ENCODE peak calls at places on chromosomes 12 and 14, in five cellular contexts. J is heart left ventricle, E is trophoblast cell, L is HCT116, T is tibial artery. O is an unnamed sample. For H3K4me1, the result is how much of the 10 kb centered on the place peaks cover.

GRCh38 chr12:129873458-129873857 is 30.4 kb downstream of the TMEM132D start:
- DNase-seq in T (no peak), L (no peak), E (no peak), J (no peak), O (no peak)

GRCh38 chr12:12776261-12776660 is 9.2 kb upstream of the APOLD1 start:
- DNase-seq in T (no peak), L (no peak), E (no peak), J (no peak), O (peak)

GRCh38 chr12:95459310-95459709 is 14.6 kb upstream of the METAP2 start:
- DNase-seq in L (no peak), T (no peak), E (no peak), J (no peak), O (no peak)

GRCh38 chr14:31486764-31487163 is 1.1 kb downstream of the GPR33 start:
- DNase-seq in L (no peak), T (no peak), J (no peak), E (no peak), O (no peak)

GRCh38 chr12:18799561-18799960 is 61.6 kb downstream of the CAPZA3 start:
- DNase-seq in T (no peak), E (no peak), J (no peak), L (no peak), O (no peak)

GRCh38 chr12:76422878-76423438 is 74.7 kb upstream of the BBS10 start:
- DNase-seq in T (no peak), E (no peak), L (no peak), J (no peak), O (no peak)

GRCh38 chr12:67043771-67044170 is 225.4 kb upstream of the CAND1 start:
- DNase-seq in T (no peak), J (no peak), E (no peak), L (no peak), O (no peak)

GRCh38 chr14:93299831-93300230 is 33.0 kb downstream of the BTBD7 start:
- DNase-seq in L (no peak), E (peak), J (no peak), T (no peak), O (no peak)

GRCh38 chr12:92141585-92142244 is 3.9 kb downstream of the BTG1 start:
- DNase-seq in L (no peak), J (no peak), T (no peak), E (no peak), O (no peak)

GRCh38 chr12:70571705-70572269 is 65.4 kb downstream of the PTPRB start:
- DNase-seq in L (no peak), T (no peak), E (no peak), J (no peak), O (no peak)

GRCh38 chr14:50768693-50769092 is 62.3 kb downstream of the NIN start:
- DNase-seq in T (no peak), L (no peak), J (no peak), E (no peak), O (no peak)

GRCh38 chr12:70964867-70965469 is 44.4 kb upstream of the PTPRR start:
- DNase-seq in T (no peak), L (no peak), J (no peak), E (no peak), O (no peak)

GRCh38 chr12:93699271-93700141 is 22.3 kb downstream of the CRADD start:
- DNase-seq in J (no peak), L (no peak), T (no peak), E (no peak), O (no peak)

GRCh38 chr12:49507139-49507538 is 31.7 kb upstream of the KCNH3 start:
- DNase-seq in T (no peak), J (no peak), E (no peak), L (peak), O (no peak)

GRCh38 chr14:22551597-22551982 is 37.4 kb downstream of the DAD1 start:
- DNase-seq in L (no peak), T (no peak), J (no peak), E (no peak), O (no peak)

GRCh38 chr12:39412210-39412609 is 30.7 kb downstream of the KIF21A start:
- DNase-seq in T (no peak), E (no peak), L (no peak), J (no peak), O (no peak)

GRCh38 chr14:32201196-32201815 is 539 bp upstream of the RNU6-7 start:
- DNase-seq in J (peak), L (no peak), E (peak), T (peak), O (peak)

GRCh38 chr14:42192659-42193425 is 586.2 kb downstream of the LRFN5 start:
- DNase-seq in E (no peak), J (no peak), T (no peak), L (peak), O (peak)

GRCh38 chr14:94473666-94474410 is 2.2 kb downstream of the SERPINA9 start:
- DNase-seq in L (no peak), J (no peak), E (no peak), T (no peak), O (no peak)

GRCh38 chr14:52848626-52849025 is 57.2 kb upstream of the GNPNAT1 start:
- DNase-seq in E (no peak), T (no peak), L (no peak), J (no peak), O (no peak)

GRCh38 chr12:77225373-77225772 is 160.0 kb upstream of the E2F7 start:
- DNase-seq in T (no peak), E (no peak), J (no peak), L (no peak), O (no peak)

GRCh38 chr12:86634706-86635410 is 378.7 kb upstream of the MGAT4C start:
- DNase-seq in J (no peak), L (no peak), E (no peak), T (no peak), O (peak)

GRCh38 chr12:113580437-113580836 is 108.8 kb upstream of the LHX5 start:
- DNase-seq in L (no peak), J (no peak), E (no peak), T (no peak), O (no peak)

GRCh38 chr14:103428732-103429556 is 43.7 kb downstream of the MARK3 start:
- DNase-seq in E (no peak), J (no peak), L (no peak), T (no peak), O (no peak)

GRCh38 chr14:52248057-52248456 is 19.4 kb upstream of the PTGDR start:
- DNase-seq in L (no peak), E (no peak), T (no peak), J (no peak), O (no peak)

GRCh38 chr12:15278816-15279658 is 43.3 kb upstream of the PTPRO start:
- DNase-seq in L (no peak), E (no peak), T (peak), J (peak), O (no peak)

GRCh38 chr14:33720388-33720787 is 230.5 kb downstream of the EGLN3 start:
- DNase-seq in E (no peak), L (no peak), T (no peak), J (no peak), O (no peak)

GRCh38 chr14:76293221-76293620 is 82.7 kb upstream of the ESRRB start:
- DNase-seq in L (no peak), E (no peak), J (no peak), T (no peak), O (no peak)

DNA sequence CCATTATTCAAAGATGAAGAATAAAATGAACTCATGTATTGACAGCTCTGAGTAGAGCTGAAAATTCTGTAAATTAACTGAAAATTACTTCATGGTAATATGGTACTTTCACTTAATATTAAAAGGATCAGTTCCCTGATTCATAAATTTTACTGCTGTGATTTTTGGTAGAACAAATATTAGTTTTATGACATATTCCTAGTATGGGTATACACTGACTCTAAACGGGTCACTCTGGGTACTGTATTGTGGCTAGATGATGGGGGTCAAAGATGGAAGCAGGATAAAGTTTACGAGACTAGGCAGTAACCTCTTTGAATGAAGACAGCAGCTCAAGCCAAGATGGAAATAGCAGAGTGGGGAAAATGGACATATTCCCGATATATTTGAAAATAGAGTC is 135.5 kb downstream of the NUAK1 start:
- DNase-seq in T (no peak), L (no peak), J (no peak), E (no peak), O (no peak)
- H3K4me1 ChIP-seq in T (under half), L (under half), J (under half), E (under half), O (under half)

GRCh38 chr12:116153983-116154382 is 123.5 kb downstream of the MED13L start:
- DNase-seq in J (no peak), T (no peak), E (no peak), L (no peak), O (no peak)
- H3K4me1 ChIP-seq in J (under half), T (half or more), E (under half), L (under half), O (under half)

DNA sequence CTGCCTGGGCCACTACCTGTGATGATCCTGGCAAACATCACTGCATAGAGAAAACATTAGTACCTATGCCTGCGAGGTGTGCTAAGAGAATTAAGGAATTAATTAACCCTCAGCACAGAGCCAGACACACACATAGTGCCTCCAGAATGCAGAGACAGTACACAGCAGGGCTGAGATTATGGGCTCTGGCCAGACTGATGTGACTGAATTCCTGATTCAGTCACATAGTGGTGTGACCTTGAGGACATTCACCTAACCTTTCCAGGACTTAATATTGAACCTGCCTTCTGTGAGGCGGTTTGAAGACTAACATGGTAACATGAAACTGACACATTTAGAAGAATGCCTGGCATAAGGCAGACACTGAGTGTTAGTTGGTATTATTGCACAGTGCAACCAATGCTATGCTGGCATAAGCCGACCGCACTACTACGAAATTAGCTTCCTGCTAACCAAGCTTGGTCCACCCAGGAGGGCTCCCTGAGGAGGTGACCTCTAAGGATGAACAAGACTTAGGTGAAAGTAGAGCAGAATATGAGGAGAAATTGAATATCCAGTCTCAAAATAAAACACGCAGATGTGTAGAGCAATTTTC is 32.0 kb upstream of the SELPLG start:
- DNase-seq in L (no peak), T (no peak), J (no peak), E (no peak), O (no peak)
- H3K4me1 ChIP-seq in L (under half), T (half or more), J (half or more), E (under half), O (under half)

GRCh38 chr12:121805800-121806555 is 2.2 kb downstream of the SETD1B start:
- DNase-seq in E (no peak), J (no peak), L (no peak), T (no peak), O (no peak)

GRCh38 chr12:121807656-121808347 is 4.0 kb downstream of the SETD1B start:
- DNase-seq in L (no peak), E (no peak), J (no peak), T (no peak), O (no peak)

GRCh38 chr12:121805171-121805687 is 1.4 kb downstream of the SETD1B start:
- DNase-seq in T (no peak), L (no peak), J (no peak), E (no peak), O (no peak)

GRCh38 chr12:121808623-121809022 is 4.8 kb downstream of the SETD1B start:
- DNase-seq in T (no peak), L (no peak), E (no peak), J (no peak), O (no peak)

DNA sequence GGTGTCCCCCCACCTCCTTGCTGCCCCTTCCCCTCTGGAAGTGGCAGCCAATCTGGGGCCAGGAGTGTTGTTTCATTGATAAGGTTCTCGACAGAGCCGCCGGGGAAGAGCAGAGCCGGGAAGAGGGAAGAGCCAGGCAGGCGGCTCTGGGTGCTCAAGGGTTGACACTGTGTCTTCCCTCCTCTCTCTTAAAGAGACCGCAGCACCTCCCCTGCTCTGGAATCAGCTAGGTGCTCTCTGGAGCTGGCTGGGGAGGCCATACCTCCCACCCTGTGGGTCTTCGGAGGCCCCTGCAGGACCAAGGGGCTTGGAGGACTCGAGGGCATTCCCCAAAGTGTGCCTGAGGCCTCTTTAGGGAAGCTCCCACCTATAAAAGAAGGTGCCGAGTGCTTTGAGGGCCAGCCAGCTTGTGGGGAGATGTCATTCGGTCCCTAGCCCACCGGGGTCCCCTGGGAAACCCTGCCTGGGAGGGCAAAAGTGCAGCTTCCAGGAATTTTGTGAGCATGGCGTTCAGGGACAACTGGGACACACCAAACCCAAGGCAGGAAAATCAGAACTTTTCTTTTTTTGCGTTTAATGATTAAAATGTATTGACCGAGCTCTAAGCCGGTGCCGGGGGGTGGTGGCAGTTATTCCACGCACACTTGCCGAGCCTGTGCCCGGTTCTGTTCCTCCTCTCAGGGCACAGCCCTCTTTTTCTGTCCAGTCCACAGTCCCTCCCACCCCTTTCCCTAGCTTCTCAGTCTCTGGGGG is 2.9 kb downstream of the SETD1B start:
- DNase-seq in L (no peak), J (no peak), T (no peak), E (no peak), O (no peak)
- H3K4me1 ChIP-seq in L (under half), J (under half), T (under half), E (under half), O (under half)

GRCh38 chr14:69662636-69663321 is 51.4 kb downstream of the SUSD6 start:
- DNase-seq in E (no peak), J (no peak), L (no peak), T (no peak), O (no peak)
- H3K4me1 ChIP-seq in E (under half), J (half or more), L (under half), T (half or more), O (half or more)

DNA sequence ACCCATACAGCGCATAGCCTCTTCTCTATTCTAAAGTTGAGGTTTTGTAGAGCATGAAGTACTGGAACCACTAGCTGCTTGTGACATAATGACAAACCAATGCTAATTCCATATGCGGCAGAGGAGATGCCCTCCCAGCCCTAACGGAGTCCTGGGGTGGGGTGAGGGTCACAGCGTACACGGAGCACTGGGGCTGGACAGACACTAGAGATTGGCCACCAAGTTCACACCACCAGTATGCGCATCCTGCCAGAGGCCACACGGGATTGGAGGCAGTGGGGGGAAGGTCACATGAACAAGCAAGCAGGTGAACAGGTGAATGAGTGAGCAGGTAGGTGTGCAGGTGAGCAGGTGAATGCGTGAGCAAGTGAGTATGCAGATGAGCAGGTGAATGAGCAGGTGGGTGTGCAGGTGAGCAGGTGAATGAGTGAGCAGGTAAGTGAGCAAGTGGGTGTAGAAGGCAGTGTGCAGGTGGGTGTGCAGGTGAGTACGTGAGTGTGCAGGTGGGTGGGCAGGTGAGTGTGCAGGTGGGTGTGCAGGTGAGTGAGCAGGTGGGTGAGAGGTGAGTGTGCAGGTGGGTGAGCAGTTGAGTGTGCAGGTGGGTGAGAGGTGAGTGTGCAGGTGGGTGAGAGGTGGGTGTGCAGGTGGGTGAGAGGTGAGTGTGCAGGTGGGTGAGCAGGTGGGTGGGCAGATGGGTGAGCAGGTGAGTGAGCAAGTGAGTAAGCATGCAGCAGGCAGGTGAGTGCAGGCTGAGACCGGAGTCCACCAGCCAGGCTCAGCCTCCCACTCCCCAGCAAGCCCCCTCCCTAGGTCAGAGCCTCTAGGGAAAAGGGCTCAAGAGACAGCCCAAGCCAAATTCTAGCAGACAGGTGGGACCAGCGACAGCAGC is 52.7 kb downstream of the CCDC85C start:
- DNase-seq in J (no peak), T (no peak), L (no peak), E (no peak), O (no peak)
- H3K4me1 ChIP-seq in J (under half), T (under half), L (under half), E (under half), O (under half)

DNA sequence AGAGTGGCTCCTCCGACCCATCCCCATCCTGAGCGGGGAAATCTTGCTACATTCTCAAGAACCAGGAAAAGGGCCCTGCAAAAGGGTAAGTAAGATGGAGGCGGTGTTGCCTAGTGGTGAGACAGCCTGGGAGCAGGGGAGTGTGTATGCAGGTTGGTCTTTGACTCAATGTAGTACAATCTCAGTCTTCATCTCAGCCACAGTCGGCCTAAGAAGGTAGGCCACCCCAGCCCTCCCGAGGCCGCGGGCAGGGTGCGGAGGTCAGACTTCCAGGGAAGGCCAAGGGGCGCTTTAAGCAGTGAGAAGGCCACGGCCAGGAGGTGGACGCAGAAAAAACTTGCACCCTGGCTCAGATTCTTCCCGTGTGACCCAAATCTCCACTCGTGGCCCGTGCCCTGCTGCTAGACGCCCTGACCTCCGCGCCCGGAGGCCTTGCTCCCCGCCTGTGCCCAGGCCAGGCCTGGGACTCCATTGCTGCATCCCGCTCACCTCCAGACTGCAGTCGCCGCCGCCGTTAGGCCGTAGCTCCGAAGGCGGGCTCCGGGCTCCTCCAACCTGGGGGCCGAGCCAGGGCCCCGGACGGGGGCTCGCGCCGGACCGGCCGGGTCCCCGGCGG is 435 bp downstream of the FOXM1 start:
- DNase-seq in L (no peak), E (no peak), J (no peak), T (no peak), O (no peak)
- H3K4me1 ChIP-seq in L (under half), E (under half), J (under half), T (under half), O (under half)

GRCh38 chr12:46455648-46456352 is 83.2 kb upstream of the SLC38A2 start:
- DNase-seq in J (no peak), L (peak), E (peak), T (no peak), O (peak)
- H3K4me1 ChIP-seq in J (half or more), L (half or more), E (under half), T (under half), O (half or more)

GRCh38 chr12:47316609-47317049 is 236.9 kb upstream of the AMIGO2 start:
- DNase-seq in T (no peak), E (no peak), J (no peak), L (no peak), O (no peak)
- H3K4me1 ChIP-seq in T (under half), E (under half), J (under half), L (under half), O (under half)

GRCh38 chr12:53100466-53101151 is 2.7 kb upstream of the SOAT2 start:
- DNase-seq in L (no peak), T (no peak), E (no peak), J (no peak), O (no peak)
- H3K4me1 ChIP-seq in L (half or more), T (half or more), E (under half), J (half or more), O (under half)